ENCODE peak calls at places on chromosome 19, in six cellular contexts. K, I, Y, E, S and V are unnamed samples.

GRCh38 chr19:42350417-42350816 is 25.0 kb downstream of the MEGF8 start:
- DNase-seq in K (no peak), I (no peak), Y (no peak), E (no peak), S (no peak), V (no peak)

GRCh38 chr19:51320258-51320657 is 8.8 kb downstream of the IGLON5 start:
- DNase-seq in K (peak), I (no peak), Y (no peak), E (no peak), S (peak), V (no peak)

GRCh38 chr19:46839752-46840151 is 10.9 kb downstream of the AP2S1 start:
- DNase-seq in K (peak), I (no peak), Y (no peak), E (no peak), S (no peak), V (no peak)

GRCh38 chr19:34429553-34429952 is 1.4 kb downstream of the UBA2 start:
- DNase-seq in K (no peak), I (no peak), Y (no peak), E (no peak), S (no peak), V (no peak)

GRCh38 chr19:48967346-48968178 is 2.5 kb downstream of the FTL start:
- DNase-seq in K (no peak), I (no peak), Y (no peak), E (peak), S (no peak), V (no peak)

GRCh38 chr19:51091895-51092873 is 9.5 kb upstream of the KLK14 start:
- DNase-seq in K (no peak), I (no peak), Y (peak), E (no peak), S (no peak), V (no peak)

GRCh38 chr19:8000298-8001038 is 5.0 kb downstream of the ELAVL1 start:
- DNase-seq in K (no peak), I (no peak), Y (no peak), E (no peak), S (no peak), V (no peak)

GRCh38 chr19:32914879-32915278 is 45.3 kb upstream of the SLC7A9 start:
- DNase-seq in K (no peak), I (no peak), Y (no peak), E (no peak), S (no peak), V (no peak)

GRCh38 chr19:2503521-2504109 is 27.7 kb downstream of the GADD45B start:
- DNase-seq in K (no peak), I (no peak), Y (no peak), E (peak), S (no peak), V (no peak)

GRCh38 chr19:39845172-39845571 is 1.0 kb downstream of the FBL start:
- DNase-seq in K (no peak), I (no peak), Y (no peak), E (no peak), S (no peak), V (no peak)

GRCh38 chr19:45902651-45903625 is 525 bp upstream of the MYPOP start:
- DNase-seq in K (peak), I (peak), Y (peak), E (peak), S (peak), V (peak)